ENCODE peak calls at places on chromosomes 5 and 9, in ten cellular contexts. U, P, J, S, I, X, W, O, E and C are unnamed samples.
A peak's percentile ranks its signal among the peaks of the same experiment; 100 is the strongest.

GRCh38 chr5:59769041-59769360 is 124.5 kb downstream of the PDE4D start:
- DNase-seq in O (no peak), P (no peak), E (no peak), W (no peak), S (no peak), U (no peak), I (peak; percentile 25), X (no peak), J (no peak), C (no peak)

GRCh38 chr9:110995511-110996340 is 42.5 kb downstream of the LPAR1 start:
- DNase-seq in O (no peak), J (no peak), I (peak; percentile 68), U (peak; percentile 66), P (no peak), X (no peak), S (no peak), E (no peak), W (no peak), C (peak; percentile 57)

GRCh38 chr5:173823721-173824567 is 64.2 kb upstream of the CPEB4 start:
- DNase-seq in U (peak; percentile 90), W (no peak), J (no peak), I (peak; percentile 92), S (peak; percentile 70), O (peak; percentile 64), E (peak; percentile 58), P (peak; percentile 32), X (peak; percentile 84), C (peak; percentile 79)

GRCh38 chr5:15885156-15885555 is 294.4 kb downstream of the MARCHF11 start:
- DNase-seq in P (no peak), O (no peak), U (peak; percentile 77), S (no peak), J (no peak), E (no peak), W (no peak), I (peak; percentile 86), X (no peak), C (peak; percentile 23)

GRCh38 chr5:154430466-154430865 is 15.3 kb upstream of the SAP30L start:
- DNase-seq in P (no peak), X (no peak), S (no peak), O (no peak), J (no peak), W (no peak), I (no peak), U (no peak), E (no peak), C (no peak)

GRCh38 chr9:87844471-87844870 is 38.2 kb upstream of the SPATA31E1 start:
- DNase-seq in I (no peak), X (no peak), W (no peak), J (no peak), U (peak; percentile 63), E (no peak), P (no peak), O (no peak), S (no peak), C (no peak)

GRCh38 chr5:159814222-159814621 is 102.1 kb upstream of the ADRA1B start:
- DNase-seq in O (no peak), U (no peak), E (no peak), P (no peak), X (no peak), J (no peak), W (no peak), I (no peak), S (no peak), C (no peak)

GRCh38 chr5:76492819-76493189 is 89.7 kb downstream of the IQGAP2 start:
- DNase-seq in E (no peak), P (no peak), J (no peak), W (no peak), S (no peak), U (no peak), I (no peak), O (no peak), X (no peak), C (no peak)

GRCh38 chr5:110880413-110880812 is 141.6 kb downstream of the SLC25A46 start:
- DNase-seq in U (peak; percentile 94), I (peak; percentile 97), J (no peak), S (peak; percentile 39), W (peak; percentile 10), P (peak; percentile 76), E (no peak), X (no peak), O (peak; percentile 64), C (peak; percentile 90)

GRCh38 chr5:180620014-180620413 is 28.7 kb upstream of the SCGB3A1 start:
- DNase-seq in J (no peak), X (no peak), W (no peak), I (no peak), S (no peak), U (no peak), O (no peak), E (no peak), P (no peak), C (no peak)

GRCh38 chr5:159519365-159519764 is 189.1 kb upstream of the IL12B start:
- DNase-seq in S (no peak), I (no peak), J (peak; percentile 42), P (peak; percentile 75), E (no peak), U (no peak), O (no peak), X (no peak), W (no peak), C (no peak)

GRCh38 chr5:151150484-151151262 is 6.9 kb downstream of the ANXA6 start:
- DNase-seq in W (no peak), P (no peak), E (no peak), X (no peak), I (peak; percentile 50), S (peak; percentile 39), U (peak; percentile 21), J (peak; percentile 46), O (peak; percentile 31), C (peak; percentile 67)

GRCh38 chr9:113578279-113578865 is 114.8 kb downstream of the RGS3 start:
- DNase-seq in I (no peak), S (no peak), U (peak; percentile 84), E (no peak), P (no peak), X (no peak), W (no peak), J (no peak), O (no peak), C (no peak)
- H3K4me3 ChIP-seq in I (no peak overlapping the region), S (no peak overlapping the region), U (no peak overlapping the region), E (no peak overlapping the region), P (no peak overlapping the region), X (no peak overlapping the region), W (no peak overlapping the region), J (no peak overlapping the region), O (no peak overlapping the region), C (no peak overlapping the region)

GRCh38 chr5:144416196-144416595 is 245.5 kb downstream of the KCTD16 start:
- DNase-seq in W (no peak), U (no peak), S (no peak), E (no peak), I (no peak), J (no peak), O (no peak), X (no peak), P (no peak), C (no peak)

GRCh38 chr5:144418719-144419118 is 248.0 kb downstream of the KCTD16 start:
- DNase-seq in E (no peak), J (no peak), I (no peak), P (no peak), X (no peak), U (no peak), O (no peak), W (no peak), S (no peak), C (no peak)

GRCh38 chr5:144422025-144422424 is 251.4 kb downstream of the KCTD16 start:
- DNase-seq in O (no peak), P (no peak), E (no peak), U (peak; percentile 19), X (no peak), S (no peak), J (no peak), W (no peak), I (no peak), C (no peak)

GRCh38 chr5:144421411-144421810 is 250.7 kb downstream of the KCTD16 start:
- DNase-seq in X (no peak), P (no peak), O (no peak), W (no peak), U (peak; percentile 42), J (no peak), S (no peak), I (no peak), E (no peak), C (peak; percentile 6)
- TF ChIP-seq CTCF in X (no peak), P (no peak), O (no peak), W (no peak), U (no peak), J (no peak), S (no peak), I (no peak), E (no peak), C (no peak)

DNA sequence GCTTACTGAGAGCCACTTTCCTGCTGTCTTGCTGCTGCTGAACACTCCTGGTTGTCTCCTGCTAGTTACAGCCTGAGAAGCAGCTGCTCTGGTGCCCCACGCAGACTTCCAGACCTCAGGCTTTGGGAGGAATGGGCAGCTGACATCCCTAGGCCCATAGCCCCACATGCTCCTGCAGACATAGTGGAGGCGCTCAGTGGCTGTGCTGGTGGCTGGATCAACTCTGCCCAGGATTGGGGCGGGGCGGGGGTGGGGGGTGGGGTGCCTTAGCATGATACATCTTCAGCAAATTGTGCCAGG is 93.9 kb downstream of the DAB2IP start:
- DNase-seq in P (no peak), I (no peak), W (no peak), O (no peak), S (no peak), X (no peak), J (no peak), U (no peak), E (no peak), C (no peak)
- H3K4me3 ChIP-seq in P (peak overlapping the region; percentile 59), I (no peak overlapping the region), W (no peak overlapping the region), O (no peak overlapping the region), S (no peak overlapping the region), X (no peak overlapping the region), J (no peak overlapping the region), U (no peak overlapping the region), E (no peak overlapping the region), C (no peak overlapping the region)

GRCh38 chr9:120914953-120915352 is 11.6 kb downstream of the TRAF1 start:
- DNase-seq in O (no peak), E (no peak), S (no peak), I (no peak), J (no peak), X (no peak), W (no peak), U (peak; percentile 41), P (no peak), C (no peak)

GRCh38 chr9:120917989-120918630 is 8.5 kb downstream of the TRAF1 start:
- DNase-seq in I (no peak), J (no peak), U (no peak), S (no peak), W (no peak), X (no peak), E (no peak), O (no peak), P (no peak), C (no peak)

GRCh38 chr9:120915854-120916495 is 10.6 kb downstream of the TRAF1 start:
- DNase-seq in I (no peak), O (no peak), X (no peak), J (no peak), W (no peak), U (no peak), S (no peak), P (no peak), E (no peak), C (no peak)

GRCh38 chr9:120917285-120917684 is 9.3 kb downstream of the TRAF1 start:
- DNase-seq in X (no peak), P (no peak), I (no peak), J (no peak), W (no peak), U (no peak), O (no peak), S (no peak), E (no peak), C (no peak)

GRCh38 chr9:120916573-120916972 is 10.0 kb downstream of the TRAF1 start:
- DNase-seq in W (no peak), U (no peak), I (peak; percentile 90), S (no peak), E (peak; percentile 31), J (peak; percentile 63), P (peak; percentile 94), O (no peak), X (no peak), C (peak; percentile 73)
- TF ChIP-seq CTCF in W (no peak), U (no peak), I (peak; percentile 30), S (no peak), E (no peak), J (peak; percentile 43), P (peak; percentile 32), O (no peak), X (no peak), C (peak; percentile 15)